ENCODE peak calls at places on chromosomes 16 and 17, in six cellular contexts. E is esophagus muscularis mucosa, Y is HFF-Myc, H is progenitor cell of endocrine pancreas, I is glutamatergic neuron, L is cardiac fibroblast. X is an unnamed sample.

GRCh38 chr17:82881900-82882714 is 42.3 kb upstream of the ZNF750 start:
- DNase-seq in E (no peak), H (no peak), L (no peak), Y (no peak), I (no peak), X (no peak)

GRCh38 chr17:63040816-63041215 is 74.8 kb downstream of the TANC2 start:
- DNase-seq in H (no peak), I (no peak), L (no peak), Y (no peak), E (no peak), X (no peak)

GRCh38 chr17:79626156-79626890 is 15.5 kb upstream of the RBFOX3 start:
- DNase-seq in H (no peak), L (no peak), E (peak; percentile 85), Y (no peak), I (peak; percentile 10), X (peak; percentile 62)

GRCh38 chr16:22353188-22353919 is 21.1 kb downstream of the CDR2 start:
- DNase-seq in I (no peak), Y (no peak), L (peak; percentile 82), H (no peak), E (no peak), X (no peak)

GRCh38 chr17:43406676-43407645 is 8.2 kb downstream of the ARL4D start:
- DNase-seq in Y (no peak), E (no peak), L (peak; percentile 49), H (no peak), I (peak; percentile 42), X (no peak)

GRCh38 chr16:27174798-27175197 is 28.5 kb upstream of the KDM8 start:
- DNase-seq in L (peak; percentile 48), I (no peak), H (no peak), Y (peak; percentile 9), E (no peak), X (no peak)

GRCh38 chr17:35373532-35373983 is at the start of gene SLFN11:
- DNase-seq in L (peak; percentile 96), E (peak; percentile 96), I (peak; percentile 19), Y (peak; percentile 43), H (no peak), X (peak; percentile 89)

GRCh38 chr17:2123467-2124251 is 68.8 kb downstream of the HIC1 start:
- DNase-seq in Y (no peak), H (no peak), I (no peak), L (peak; percentile 35), E (no peak), X (no peak)

GRCh38 chr16:67537270-67537635 is 8.6 kb downstream of the RIPOR1 start:
- DNase-seq in Y (no peak), H (no peak), I (peak; percentile 45), E (no peak), L (peak; percentile 51), X (no peak)

GRCh38 chr16:88886915-88887521 is 20.6 kb upstream of the PABPN1L start:
- DNase-seq in L (peak; percentile 48), H (no peak), Y (no peak), I (peak; percentile 66), E (peak; percentile 94), X (no peak)

GRCh38 chr16:8278181-8278580 is 312.1 kb downstream of the TMEM114 start:
- DNase-seq in L (no peak), I (no peak), E (no peak), H (no peak), Y (no peak), X (no peak)

GRCh38 chr17:68603027-68603426 is 1.9 kb upstream of the FAM20A start:
- DNase-seq in H (no peak), E (peak; percentile 90), Y (no peak), I (no peak), L (no peak), X (peak; percentile 17)

GRCh38 chr17:80164185-80164584 is 5.6 kb upstream of the CARD14 start:
- DNase-seq in L (no peak), E (no peak), H (no peak), I (no peak), Y (no peak), X (no peak)

GRCh38 chr16:54207837-54208236 is 78.8 kb downstream of the IRX3 start:
- DNase-seq in E (no peak), H (no peak), I (no peak), Y (no peak), L (no peak), X (no peak)

GRCh38 chr17:76193616-76194015 is 46.7 kb downstream of the RNF157 start:
- DNase-seq in H (no peak), L (no peak), E (no peak), I (no peak), Y (no peak), X (no peak)

GRCh38 chr16:30715777-30716445 is 16.9 kb downstream of the SRCAP start:
- DNase-seq in H (no peak), L (peak; percentile 75), Y (no peak), I (no peak), E (no peak), X (no peak)

GRCh38 chr16:77043076-77043475 is 147.9 kb upstream of the MON1B start:
- DNase-seq in E (no peak), I (no peak), H (no peak), L (peak; percentile 46), Y (peak; percentile 6), X (no peak)

GRCh38 chr17:30449480-30449879 is 27.7 kb upstream of the GOSR1 start:
- DNase-seq in H (no peak), E (no peak), Y (no peak), I (no peak), L (peak; percentile 21), X (no peak)

GRCh38 chr16:57720142-57720575 is 15.4 kb upstream of the KATNB1 start:
- DNase-seq in E (no peak), I (peak; percentile 73), H (peak; percentile 57), L (peak; percentile 74), Y (peak; percentile 19), X (no peak)

GRCh38 chr17:56593741-56594527 is 435 bp downstream of the NOG start:
- DNase-seq in L (peak; percentile 61), E (no peak), H (peak; percentile 52), I (peak; percentile 73), Y (no peak), X (peak; percentile 86)
- TF ChIP-seq CTCF in L (no peak), E (no peak), H (peak; percentile 9), I (no peak), Y (no peak), X (no peak)

DNA sequence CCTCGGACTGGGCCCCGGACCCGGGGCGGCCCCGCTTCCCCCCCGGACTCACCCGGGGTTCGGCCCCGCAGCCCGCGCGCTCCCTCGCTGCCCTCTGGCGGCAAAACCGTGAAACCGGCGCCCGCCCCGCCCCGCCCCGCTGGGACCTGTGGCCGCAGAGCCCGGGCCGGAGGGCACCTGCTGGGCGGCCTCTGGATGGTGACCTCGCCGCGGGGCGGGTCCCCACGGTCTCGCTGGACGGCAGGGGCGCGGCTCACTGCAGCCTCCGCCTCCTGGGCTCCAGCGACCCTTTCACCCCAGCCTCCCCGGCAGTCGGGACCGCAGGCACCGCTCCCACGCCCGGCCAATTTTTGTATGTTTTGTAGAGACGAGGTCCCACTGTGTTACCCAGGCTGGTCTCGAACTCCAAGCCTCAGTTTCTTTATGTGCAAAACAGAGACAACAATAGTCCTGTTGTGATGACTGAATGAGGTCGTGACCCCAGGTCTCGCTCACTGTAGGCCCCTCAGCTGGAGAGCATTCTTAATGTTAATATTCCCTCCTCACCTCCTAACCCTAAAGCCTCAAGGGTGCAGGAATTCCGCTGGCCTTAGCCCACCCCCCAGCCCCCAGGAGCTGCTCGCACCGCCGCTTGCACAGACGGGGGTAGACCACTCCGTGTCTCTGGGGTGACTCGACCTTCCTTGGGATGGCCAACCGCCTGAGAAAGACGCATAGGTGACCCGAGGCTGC is 33.7 kb upstream of the RPH3AL start:
- DNase-seq in L (peak; percentile 30), E (no peak), I (peak; percentile 91), Y (no peak), H (peak; percentile 87), X (peak; percentile 88)
- TF ChIP-seq CTCF in L (peak; percentile 32), E (peak; percentile 73), I (peak; percentile 74), Y (peak; percentile 40), H (peak; percentile 78), X (peak; percentile 73)

GRCh38 chr16:28823719-28824547 is 1.1 kb downstream of the ATXN2L start:
- DNase-seq in E (peak; percentile 99), Y (peak; percentile 85), H (peak; percentile 95), L (peak; percentile 98), I (peak; percentile 99), X (peak; percentile 98)
- TF ChIP-seq CTCF in E (peak; percentile 38), Y (no peak), H (no peak), L (no peak), I (peak; percentile 48), X (peak; percentile 30)

GRCh38 chr16:51487880-51488279 is 336.8 kb upstream of the SALL1 start:
- DNase-seq in E (no peak), L (no peak), I (no peak), H (no peak), Y (no peak), X (no peak)
- TF ChIP-seq CTCF in E (no peak), L (no peak), I (no peak), H (no peak), Y (no peak), X (no peak)

GRCh38 chr17:49901460-49902331 is 53.8 kb upstream of the TAC4 start:
- DNase-seq in E (no peak), Y (no peak), H (peak; percentile 34), L (no peak), I (no peak), X (no peak)

GRCh38 chr17:49899588-49899987 is 51.7 kb upstream of the TAC4 start:
- DNase-seq in L (no peak), E (no peak), Y (no peak), H (no peak), I (no peak), X (no peak)

GRCh38 chr17:49896860-49897259 is 49.0 kb upstream of the TAC4 start:
- DNase-seq in I (no peak), E (no peak), L (no peak), H (no peak), Y (no peak), X (no peak)

GRCh38 chr17:49896222-49896621 is 48.4 kb upstream of the TAC4 start:
- DNase-seq in L (no peak), E (no peak), Y (no peak), H (no peak), I (no peak), X (no peak)

GRCh38 chr17:49898547-49899490 is 51.0 kb upstream of the TAC4 start:
- DNase-seq in Y (no peak), L (peak; percentile 5), I (no peak), H (no peak), E (no peak), X (no peak)
- TF ChIP-seq CTCF in Y (no peak), L (no peak), I (no peak), H (peak; percentile 45), E (no peak), X (no peak)

DNA sequence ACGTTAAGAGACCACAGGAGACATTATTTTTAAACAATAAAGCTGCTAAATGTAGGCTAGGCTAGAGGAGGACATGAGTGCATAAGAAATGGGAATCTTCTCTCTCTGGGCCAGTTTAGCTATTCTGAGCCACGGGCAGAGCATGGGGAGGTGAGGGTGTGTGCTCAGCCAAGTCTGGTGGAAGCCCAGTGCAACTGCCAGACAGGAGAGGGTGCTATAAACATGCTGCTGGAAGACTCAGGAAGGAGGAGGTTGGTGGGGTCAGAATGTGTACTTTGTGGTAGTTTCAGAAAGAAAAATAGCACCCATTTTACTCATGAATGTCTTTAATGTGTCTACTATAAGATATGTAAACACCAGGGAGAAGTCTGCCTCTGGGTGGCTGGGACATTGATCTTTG is 5.9 kb upstream of the SDK2 start:
- DNase-seq in E (no peak), H (no peak), Y (no peak), I (no peak), L (no peak), X (peak; percentile 38)
- TF ChIP-seq CTCF in E (no peak), H (peak; percentile 45), Y (no peak), I (no peak), L (no peak), X (peak; percentile 47)

X was measured in osteocyte.